ENCODE peak calls at places on chromosomes 13 and 19, in eight cellular contexts. M is activated effector memory CD4-positive, alpha-beta T cell treated with Interleukin-2 at 50 U/mL for 16 hours; H is ELF-1; V is AG09319; S is nephron progenitor cell; L is LoVo; Z is lower leg skin; U is NCI-H1930. R is an unnamed sample.

GRCh38 chr13:113956571-113956970 is 17.3 kb downstream of the C13orf46 start:
- DNase-seq in M (no peak), H (no peak), V (no peak), S (no peak), L (no peak), Z (no peak), U (no peak), R (no peak)

GRCh38 chr13:39353988-39354387 is 249.0 kb downstream of the LHFPL6 start:
- DNase-seq in M (no peak), H (no peak), V (no peak), S (no peak), L (no peak), Z (no peak), U (no peak), R (no peak)

GRCh38 chr13:96946709-96947311 is 47.5 kb downstream of the OXGR1 start:
- DNase-seq in M (no peak), H (no peak), V (no peak), S (no peak), L (no peak), Z (no peak), U (no peak), R (no peak)

GRCh38 chr13:36891752-36892151 is 28.3 kb downstream of the SMAD9 start:
- DNase-seq in M (no peak), H (no peak), V (peak), S (no peak), L (no peak), Z (no peak), U (no peak), R (no peak)

GRCh38 chr13:41465215-41465907 is 8.0 kb downstream of the RGCC start:
- DNase-seq in M (peak), H (no peak), V (no peak), S (no peak), L (no peak), Z (no peak), U (no peak), R (no peak)

GRCh38 chr19:1206733-1207301 is 1.2 kb downstream of the STK11 start:
- DNase-seq in M (no peak), H (no peak), V (no peak), S (no peak), L (no peak), Z (no peak), U (no peak), R (no peak)

GRCh38 chr19:1210227-1210538 is 4.6 kb downstream of the STK11 start:
- DNase-seq in M (no peak), H (no peak), V (no peak), S (no peak), L (no peak), Z (no peak), U (no peak), R (no peak)

GRCh38 chr19:5079410-5079774 is 110.5 kb downstream of the KDM4B start:
- DNase-seq in M (no peak), H (no peak), V (no peak), S (no peak), L (no peak), Z (no peak), U (no peak), R (no peak)

GRCh38 chr19:48970923-48971395 is 5.8 kb downstream of the FTL start:
- DNase-seq in M (peak), H (peak), V (no peak), S (peak), L (no peak), Z (peak), U (peak), R (peak)

GRCh38 chr13:37194428-37194861 is 89.0 kb upstream of the CSNK1A1L start:
- DNase-seq in M (no peak), H (no peak), V (no peak), S (no peak), L (no peak), Z (no peak), U (no peak), R (no peak)

GRCh38 chr19:33819496-33819874 is 22.8 kb downstream of the KCTD15 start:
- DNase-seq in M (no peak), H (no peak), V (no peak), S (no peak), L (no peak), Z (peak), U (no peak), R (no peak)

GRCh38 chr13:33560722-33561121 is 257.2 kb upstream of the RFC3 start:
- DNase-seq in M (no peak), H (no peak), V (no peak), S (no peak), L (no peak), Z (no peak), U (no peak), R (no peak)

GRCh38 chr13:113786262-113786841 is 27.3 kb downstream of the TMEM255B start:
- DNase-seq in M (no peak), H (no peak), V (no peak), S (no peak), L (no peak), Z (peak), U (no peak), R (no peak)

GRCh38 chr19:29506619-29506911 is 19.2 kb upstream of the VSTM2B start:
- DNase-seq in M (no peak), H (no peak), V (no peak), S (no peak), L (no peak), Z (no peak), U (no peak), R (no peak)

GRCh38 chr19:10566658-10567410 is 1.0 kb upstream of the KRI1 start:
- DNase-seq in M (peak), H (no peak), V (no peak), S (no peak), L (no peak), Z (no peak), U (no peak), R (no peak)